ENCODE peak calls at places on chromosomes 4 and X, in ten cellular contexts. G is hippocampal formation; X is effector CD4-positive, alpha-beta T cell; F is immature natural killer cell; S is dorsolateral prefrontal cortex; H is stimulated activated CD4-positive, alpha-beta T cell treated with anti-CD3 and anti-CD28 coated beads, Interleukin-15, amount 100 ng/mL, for 1 hour; L is psoas muscle; Y is OCI-LY7; J is type B pancreatic cell; M is stimulated activated CD8-positive, alpha-beta memory T cell treated with anti-CD3 and anti-CD28 coated beads, Interleukin-7, amount 100 ng/mL, for 1 hour. U is an unnamed sample.
A peak's percentile ranks its signal among the peaks of the same experiment; 100 is the strongest.

GRCh38 chrX:19869195-19869594 is 18.2 kb downstream of the SH3KBP1 start:
- DNase-seq in G (no peak), X (no peak), F (no peak), S (no peak), H (no peak), L (no peak), Y (peak; percentile 48), J (no peak), M (no peak), U (no peak)

GRCh38 chr4:38523524-38524448 is 140.2 kb upstream of the KLF3 start:
- DNase-seq in G (no peak), X (no peak), F (peak; percentile 50), S (no peak), H (no peak), L (no peak), Y (no peak), J (no peak), M (no peak), U (peak; percentile 9)

GRCh38 chr4:156767911-156768415 is 203.6 kb downstream of the PDGFC start:
- DNase-seq in G (peak; percentile 45), X (no peak), F (no peak), S (no peak), H (no peak), L (no peak), Y (no peak), J (no peak), M (no peak), U (no peak)

GRCh38 chrX:2823795-2824386 is 4.8 kb upstream of the GYG2 start:
- DNase-seq in G (no peak), X (no peak), F (no peak), S (no peak), H (no peak), L (no peak), Y (no peak), J (peak; percentile 45), M (no peak), U (no peak)

GRCh38 chr4:81804849-81805248 is 333.1 kb upstream of the RASGEF1B start:
- DNase-seq in G (no peak), X (no peak), F (no peak), S (no peak), H (no peak), L (no peak), Y (no peak), J (no peak), M (no peak), U (no peak)

GRCh38 chr4:44663539-44664263 is 12.3 kb upstream of the YIPF7 start:
- DNase-seq in G (no peak), X (no peak), F (no peak), S (no peak), H (no peak), L (no peak), Y (no peak), J (no peak), M (no peak), U (no peak)

GRCh38 chr4:90240333-90240732 is 113.1 kb downstream of the CCSER1 start:
- DNase-seq in G (no peak), X (no peak), F (no peak), S (no peak), H (no peak), L (no peak), Y (no peak), J (no peak), M (no peak), U (no peak)

GRCh38 chrX:31547416-31547815 is 475.6 kb upstream of the FTHL17 start:
- DNase-seq in G (no peak), X (no peak), F (no peak), S (no peak), H (no peak), L (no peak), Y (no peak), J (no peak), M (no peak), U (no peak)

GRCh38 chr4:80594696-80595095 is 259.2 kb downstream of the CFAP299 start:
- DNase-seq in G (no peak), X (no peak), F (no peak), S (no peak), H (no peak), L (no peak), Y (no peak), J (no peak), M (no peak), U (no peak)

GRCh38 chr4:82381661-82382284 is 8.0 kb upstream of the HNRNPD start:
- DNase-seq in G (no peak), X (no peak), F (no peak), S (no peak), H (no peak), L (no peak), Y (no peak), J (no peak), M (no peak), U (no peak)

GRCh38 chrX:41956027-41956426 is 32.7 kb upstream of the CASK start:
- DNase-seq in G (no peak), X (no peak), F (no peak), S (no peak), H (no peak), L (no peak), Y (no peak), J (no peak), M (no peak), U (no peak)

GRCh38 chr4:85792576-85792975 is 317.6 kb downstream of the ARHGAP24 start:
- DNase-seq in G (no peak), X (no peak), F (no peak), S (no peak), H (no peak), L (no peak), Y (no peak), J (no peak), M (no peak), U (no peak)

GRCh38 chrX:154827624-154828408 is 6.6 kb downstream of the SMIM9 start:
- DNase-seq in G (no peak), X (no peak), F (peak; percentile 15), S (no peak), H (no peak), L (no peak), Y (peak; percentile 68), J (no peak), M (no peak), U (no peak)

GRCh38 chrX:103061486-103061885 is 2.5 kb downstream of the BEX1 start:
- DNase-seq in G (no peak), X (no peak), F (no peak), S (no peak), H (no peak), L (no peak), Y (no peak), J (no peak), M (no peak), U (no peak)

GRCh38 chr4:129246850-129247542 is 151.0 kb downstream of the C4orf33 start:
- DNase-seq in G (no peak), X (no peak), F (no peak), S (no peak), H (no peak), L (no peak), Y (no peak), J (no peak), M (no peak), U (no peak)

GRCh38 chrX:16185725-16186136 is 18.4 kb downstream of the MAGEB17 start:
- DNase-seq in G (no peak), X (no peak), F (no peak), S (no peak), H (no peak), L (no peak), Y (no peak), J (no peak), M (no peak), U (no peak)

GRCh38 chrX:2629316-2630168 is 61.6 kb upstream of the CD99 start:
- DNase-seq in G (no peak), X (peak; percentile 15), F (peak; percentile 37), S (no peak), H (no peak), L (no peak), Y (peak; percentile 94), J (no peak), M (no peak), U (no peak)

GRCh38 chrX:13059676-13060499 is 15.5 kb upstream of the FAM9C start:
- DNase-seq in G (no peak), X (no peak), F (no peak), S (no peak), H (no peak), L (no peak), Y (no peak), J (no peak), M (no peak), U (no peak)

GRCh38 chr4:141346144-141346543 is 125.4 kb downstream of the ZNF330 start:
- DNase-seq in G (peak; percentile 56), X (no peak), F (peak; percentile 3), S (no peak), H (no peak), L (no peak), Y (peak; percentile 14), J (no peak), M (no peak), U (no peak)

GRCh38 chrX:123201720-123202119 is 17.6 kb downstream of the GRIA3 start:
- DNase-seq in G (no peak), X (no peak), F (no peak), S (no peak), H (no peak), L (no peak), Y (no peak), J (no peak), M (no peak), U (no peak)

GRCh38 chr4:121380448-121381147 is at the start of gene QRFPR:
- DNase-seq in G (no peak), X (no peak), F (no peak), S (no peak), H (no peak), L (no peak), Y (no peak), J (peak; percentile 70), M (no peak), U (no peak)

GRCh38 chr4:128232719-128233118 is 54.9 kb downstream of the PGRMC2 start:
- DNase-seq in G (no peak), X (no peak), F (no peak), S (no peak), H (no peak), L (no peak), Y (no peak), J (no peak), M (no peak), U (no peak)

GRCh38 chr4:3010998-3011397 is 47.6 kb downstream of the GRK4 start:
- DNase-seq in G (no peak), X (no peak), F (no peak), S (no peak), H (no peak), L (no peak), Y (no peak), J (no peak), M (no peak), U (no peak)

GRCh38 chrX:107442914-107443527 is 6.4 kb upstream of the FRMPD3 start:
- DNase-seq in G (no peak), X (no peak), F (no peak), S (no peak), H (no peak), L (no peak), Y (no peak), J (no peak), M (no peak), U (no peak)

GRCh38 chr4:104420766-104421165 is 73.9 kb downstream of the CXXC4 start:
- DNase-seq in G (no peak), X (no peak), F (no peak), S (no peak), H (no peak), L (no peak), Y (no peak), J (no peak), M (no peak), U (no peak)

GRCh38 chr4:186739802-186740434 is 16.3 kb upstream of the FAT1 start:
- DNase-seq in G (no peak), X (no peak), F (no peak), S (no peak), H (no peak), L (no peak), Y (no peak), J (no peak), M (no peak), U (no peak)

GRCh38 chr4:10983274-10983673 is 298.7 kb upstream of the CLNK start:
- DNase-seq in G (no peak), X (no peak), F (peak; percentile 1), S (no peak), H (no peak), L (no peak), Y (peak; percentile 3), J (no peak), M (no peak), U (no peak)

GRCh38 chr4:48939785-48940184 is 33.2 kb upstream of the OCIAD2 start:
- DNase-seq in G (no peak), X (no peak), F (no peak), S (no peak), H (no peak), L (no peak), Y (no peak), J (no peak), M (no peak), U (no peak)